ENCODE peak calls at places on chromosomes 1 and 21, in eight cellular contexts. Q is K562, M is PC-3, T is psoas muscle, E is SK-N-SH, S is MM.1S, H is H9, X is neural progenitor cell. K is an unnamed sample.
A peak's percentile ranks its signal among the peaks of the same experiment; 100 is the strongest.

GRCh38 chr1:211589782-211590721 is 11.1 kb upstream of the SLC30A1 start:
- DNase-seq in Q (no peak), M (no peak), T (peak; percentile 79), E (no peak), S (no peak), H (no peak), X (no peak), K (peak; percentile 87)

GRCh38 chr1:14597343-14598006 is 1.0 kb upstream of the KAZN start:
- DNase-seq in Q (no peak), M (no peak), T (no peak), E (no peak), S (no peak), H (peak; percentile 79), X (peak; percentile 56), K (no peak)

GRCh38 chr1:87143413-87144135 is 185.1 kb upstream of the LMO4 start:
- DNase-seq in Q (no peak), M (no peak), T (no peak), E (no peak), S (no peak), H (no peak), X (no peak), K (no peak)

GRCh38 chr1:28365864-28366263 is 3.7 kb upstream of the PHACTR4 start:
- DNase-seq in Q (no peak), M (peak; percentile 91), T (no peak), E (no peak), S (no peak), H (no peak), X (no peak), K (no peak)

GRCh38 chr1:232291681-232292080 is 338.3 kb downstream of the SIPA1L2 start:
- DNase-seq in Q (no peak), M (peak; percentile 19), T (peak; percentile 27), E (no peak), S (no peak), H (no peak), X (no peak), K (no peak)

GRCh38 chr1:201538618-201539551 is at the start of gene NAV1:
- DNase-seq in Q (peak; percentile 58), M (peak; percentile 71), T (peak; percentile 82), E (peak; percentile 90), S (no peak), H (peak; percentile 74), X (peak; percentile 86), K (peak; percentile 83)

GRCh38 chr1:33683913-33684312 is 180.0 kb upstream of the HMGB4 start:
- DNase-seq in Q (no peak), M (no peak), T (no peak), E (peak; percentile 87), S (no peak), H (no peak), X (peak; percentile 26), K (no peak)

GRCh38 chr1:41499591-41499990 is 15.1 kb upstream of the EDN2 start:
- DNase-seq in Q (no peak), M (no peak), T (no peak), E (no peak), S (no peak), H (no peak), X (no peak), K (no peak)

GRCh38 chr1:9078035-9078948 is 8.9 kb upstream of the SLC2A5 start:
- DNase-seq in Q (no peak), M (peak; percentile 70), T (no peak), E (no peak), S (peak; percentile 92), H (no peak), X (no peak), K (no peak)

GRCh38 chr1:182739545-182739944 is 50.0 kb upstream of the NPL start:
- DNase-seq in Q (peak; percentile 23), M (no peak), T (no peak), E (peak; percentile 56), S (no peak), H (peak; percentile 69), X (no peak), K (no peak)

GRCh38 chr1:4794020-4794780 is 139.8 kb downstream of the AJAP1 start:
- DNase-seq in Q (no peak), M (no peak), T (no peak), E (peak; percentile 66), S (no peak), H (no peak), X (no peak), K (peak; percentile 43)

GRCh38 chr1:6245869-6246496 is 2.0 kb downstream of the HES3 start:
- DNase-seq in Q (peak; percentile 81), M (peak; percentile 69), T (no peak), E (peak; percentile 95), S (no peak), H (peak; percentile 94), X (peak; percentile 94), K (no peak)

GRCh38 chr1:180235502-180236239 is 5.6 kb downstream of the LHX4 start:
- DNase-seq in Q (no peak), M (no peak), T (no peak), E (no peak), S (no peak), H (peak; percentile 34), X (peak; percentile 67), K (no peak)

GRCh38 chr1:230825061-230825803 is 43.1 kb downstream of the C1orf198 start:
- DNase-seq in Q (no peak), M (peak; percentile 88), T (no peak), E (peak; percentile 43), S (peak; percentile 41), H (no peak), X (no peak), K (peak; percentile 58)

GRCh38 chr1:51316764-51317120 is 13.6 kb downstream of the TTC39A start:
- DNase-seq in Q (no peak), M (no peak), T (no peak), E (no peak), S (no peak), H (no peak), X (no peak), K (no peak)

GRCh38 chr1:210234254-210234747 is 1.7 kb downstream of the SERTAD4 start:
- DNase-seq in Q (no peak), M (no peak), T (peak; percentile 23), E (no peak), S (no peak), H (peak; percentile 78), X (no peak), K (no peak)

GRCh38 chr1:209248649-209249279 is 334.8 kb upstream of the CAMK1G start:
- DNase-seq in Q (peak; percentile 69), M (peak; percentile 97), T (no peak), E (peak; percentile 53), S (peak; percentile 88), H (peak; percentile 57), X (peak; percentile 72), K (peak; percentile 64)

GRCh38 chr1:181112071-181112929 is 23.8 kb downstream of the IER5 start:
- DNase-seq in Q (peak; percentile 72), M (peak; percentile 97), T (peak; percentile 89), E (no peak), S (no peak), H (no peak), X (no peak), K (peak; percentile 94)

GRCh38 chr21:28959367-28960099 is 33.1 kb downstream of the LTN1 start:
- DNase-seq in Q (no peak), M (peak; percentile 40), T (no peak), E (no peak), S (no peak), H (no peak), X (no peak), K (no peak)

GRCh38 chr1:53860967-53861411 is 22.9 kb upstream of the NDC1 start:
- DNase-seq in Q (peak; percentile 80), M (peak; percentile 78), T (no peak), E (peak; percentile 64), S (peak; percentile 58), H (peak; percentile 64), X (peak; percentile 82), K (no peak)

GRCh38 chr1:87560137-87560536 is 231.5 kb downstream of the LMO4 start:
- DNase-seq in Q (no peak), M (no peak), T (no peak), E (no peak), S (no peak), H (no peak), X (no peak), K (no peak)

GRCh38 chr1:231313661-231314060 is 24.0 kb downstream of the EXOC8 start:
- DNase-seq in Q (no peak), M (no peak), T (no peak), E (no peak), S (no peak), H (no peak), X (no peak), K (no peak)

GRCh38 chr1:22714455-22714854 is 3.8 kb downstream of the EPHB2 start:
- DNase-seq in Q (no peak), M (no peak), T (no peak), E (no peak), S (no peak), H (no peak), X (no peak), K (no peak)

GRCh38 chr1:154220970-154221814 is 437 bp downstream of the UBAP2L start:
- DNase-seq in Q (peak; percentile 83), M (peak; percentile 28), T (peak; percentile 64), E (peak; percentile 60), S (peak; percentile 73), H (peak; percentile 41), X (peak; percentile 75), K (no peak)

GRCh38 chr1:184242507-184242943 is 144.3 kb upstream of the C1orf21 start:
- DNase-seq in Q (no peak), M (peak; percentile 62), T (no peak), E (no peak), S (peak; percentile 44), H (no peak), X (peak; percentile 77), K (no peak)
- TF ChIP-seq CTCF in Q (no peak), M (peak; percentile 22), T (peak; percentile 37), E (peak; percentile 39), S (peak; percentile 50), H (peak; percentile 49), X (peak; percentile 50), K (no peak)

GRCh38 chr1:24414884-24415333 is 693 bp upstream of the NIPAL3 start:
- DNase-seq in Q (no peak), M (no peak), T (no peak), E (no peak), S (no peak), H (no peak), X (no peak), K (no peak)
- H3K4me1 ChIP-seq in Q (peaks cover 55% of the 10 kb centered on the region), M (peaks cover 76% of the 10 kb centered on the region), T (no peaks in the 10 kb centered on the region), E (peaks cover 17% of the 10 kb centered on the region), S (peaks cover 18% of the 10 kb centered on the region), H (no peaks in the 10 kb centered on the region), X (peaks cover 4% of the 10 kb centered on the region), K (no peaks in the 10 kb centered on the region)

GRCh38 chr1:163035791-163036249 is 33.3 kb upstream of the RGS4 start:
- DNase-seq in Q (no peak), M (peak; percentile 98), T (no peak), E (peak; percentile 2), S (no peak), H (no peak), X (no peak), K (no peak)
- H3K27ac ChIP-seq in Q (no peak overlapping the region), M (peak overlapping the region; percentile 86), T (no peak overlapping the region), E (peak overlapping the region; percentile 86), S (no peak overlapping the region), H (no peak overlapping the region), X (no peak overlapping the region), K (no peak overlapping the region)

GRCh38 chr1:117710710-117711109 is 104.9 kb downstream of the TENT5C start:
- DNase-seq in Q (peak; percentile 41), M (peak; percentile 44), T (no peak), E (peak; percentile 27), S (no peak), H (peak; percentile 46), X (peak; percentile 25), K (no peak)
- TF ChIP-seq CTCF in Q (peak; percentile 74), M (peak; percentile 86), T (no peak), E (peak; percentile 51), S (peak; percentile 24), H (peak; percentile 64), X (peak; percentile 46), K (no peak)